ENCODE peak calls at places on chromosomes 3 and 15, in six cellular contexts. M is A549, U is gastrocnemius medialis, Q is stomach, Z is esophagus squamous epithelium, B is testis. E is an unnamed sample.

GRCh38 chr15:91898843-91899242 is 45.3 kb downstream of the SLCO3A1 start:
- DNase-seq in Z (no peak), Q (no peak), B (no peak), M (no peak), U (no peak), E (no peak)

GRCh38 chr3:158167737-158168469 is 58.0 kb downstream of the RSRC1 start:
- DNase-seq in Z (no peak), B (no peak), Q (no peak), M (peak; percentile 79), U (no peak), E (no peak)

GRCh38 chr3:184538600-184539431 is 22.8 kb upstream of the EPHB3 start:
- DNase-seq in U (no peak), M (no peak), B (no peak), Z (no peak), Q (no peak), E (no peak)

GRCh38 chr15:85100186-85100937 is 118.7 kb downstream of the PDE8A start:
- DNase-seq in M (no peak), U (no peak), Z (no peak), B (no peak), Q (no peak), E (no peak)

GRCh38 chr3:45597166-45597565 is 2.6 kb downstream of the LIMD1 start:
- DNase-seq in M (no peak), Z (no peak), Q (peak; percentile 48), U (no peak), B (no peak), E (no peak)

GRCh38 chr15:60798821-60799220 is 319.9 kb upstream of the ICE2 start:
- DNase-seq in B (no peak), U (no peak), Q (no peak), M (no peak), Z (no peak), E (peak; percentile 70)

GRCh38 chr3:30668051-30668609 is 61.7 kb downstream of the TGFBR2 start:
- DNase-seq in B (no peak), M (no peak), Z (no peak), Q (no peak), U (no peak), E (no peak)

GRCh38 chr15:80568298-80568697 is 126.8 kb upstream of the ABHD17C start:
- DNase-seq in M (no peak), U (no peak), B (no peak), Q (no peak), Z (no peak), E (no peak)

GRCh38 chr3:49566312-49566711 is 12.0 kb downstream of the BSN start:
- DNase-seq in M (peak; percentile 6), B (no peak), Z (no peak), U (no peak), Q (no peak), E (no peak)

GRCh38 chr15:37101634-37102314 is 1.4 kb upstream of the MEIS2 start:
- DNase-seq in B (peak; percentile 86), Z (no peak), M (peak; percentile 82), U (no peak), Q (peak; percentile 74), E (no peak)

DNA sequence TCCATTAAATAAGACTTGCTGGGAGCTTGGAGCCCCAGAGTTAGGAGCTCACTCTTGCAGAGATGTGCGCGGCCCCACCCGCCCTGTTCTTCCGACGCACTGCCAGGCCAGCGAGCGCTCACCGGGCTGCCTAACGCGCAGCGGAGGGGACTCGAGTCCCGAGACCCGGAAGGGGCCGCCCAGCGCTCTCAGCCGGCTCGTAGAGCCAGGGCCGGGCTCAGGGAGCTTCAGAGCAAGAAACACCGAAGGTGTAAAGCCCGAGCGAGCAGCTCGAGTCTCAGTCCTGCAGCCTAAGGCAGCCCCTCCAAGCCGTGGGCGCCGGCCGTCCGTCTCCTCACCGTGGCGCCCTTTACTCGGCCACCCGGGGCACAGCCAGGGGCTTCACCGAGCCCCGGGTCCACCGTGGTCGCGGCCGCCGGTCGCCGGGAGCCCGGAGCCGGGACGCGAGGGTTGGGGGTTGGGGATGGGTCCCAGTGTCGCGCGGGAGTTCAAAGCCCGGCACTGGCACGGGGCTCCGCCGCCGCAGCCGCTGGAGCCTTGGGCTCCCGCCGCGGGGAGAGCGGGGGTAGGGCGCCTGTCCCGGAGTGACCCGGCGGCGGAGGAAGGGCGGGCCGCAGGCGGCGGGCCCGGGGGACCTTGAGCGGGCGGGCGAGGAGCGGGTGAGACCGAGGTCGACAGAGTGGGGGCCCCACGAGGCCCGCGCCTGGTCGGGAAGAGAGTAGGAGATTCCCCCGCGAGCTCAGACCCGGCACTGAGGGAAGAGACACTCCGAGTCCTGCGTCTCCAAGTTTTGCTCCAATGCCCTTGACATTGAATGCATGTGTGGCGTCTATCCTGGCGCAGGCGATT is 26.9 kb upstream of the THRB start:
- DNase-seq in M (peak; percentile 28), B (peak; percentile 52), U (no peak), Q (peak; percentile 65), Z (no peak), E (no peak)
- TF ChIP-seq POLR2A in M (no peak), B (no peak), U (no peak), Q (no peak), Z (no peak), E (no peak)

GRCh38 chr3:138186803-138187295 is 252 bp upstream of the ARMC8 start:
- DNase-seq in Z (no peak), Q (peak; percentile 93), M (peak; percentile 81), U (peak; percentile 81), B (peak; percentile 94), E (no peak)
- H3K4me1 ChIP-seq in Z (no peaks in the 10 kb centered on the region), Q (peaks cover 29% of the 10 kb centered on the region), M (peaks cover 13% of the 10 kb centered on the region), U (peaks cover 38% of the 10 kb centered on the region), B (peaks cover 4% of the 10 kb centered on the region), E (peaks cover 27% of the 10 kb centered on the region)

GRCh38 chr3:10382892-10383849 is 62.3 kb upstream of the SEC13 start:
- DNase-seq in U (no peak), B (no peak), Q (no peak), M (no peak), Z (no peak), E (no peak)
- TF ChIP-seq CTCF in U (no peak), B (no peak), Q (no peak), M (no peak), Z (no peak), E (no peak)

DNA sequence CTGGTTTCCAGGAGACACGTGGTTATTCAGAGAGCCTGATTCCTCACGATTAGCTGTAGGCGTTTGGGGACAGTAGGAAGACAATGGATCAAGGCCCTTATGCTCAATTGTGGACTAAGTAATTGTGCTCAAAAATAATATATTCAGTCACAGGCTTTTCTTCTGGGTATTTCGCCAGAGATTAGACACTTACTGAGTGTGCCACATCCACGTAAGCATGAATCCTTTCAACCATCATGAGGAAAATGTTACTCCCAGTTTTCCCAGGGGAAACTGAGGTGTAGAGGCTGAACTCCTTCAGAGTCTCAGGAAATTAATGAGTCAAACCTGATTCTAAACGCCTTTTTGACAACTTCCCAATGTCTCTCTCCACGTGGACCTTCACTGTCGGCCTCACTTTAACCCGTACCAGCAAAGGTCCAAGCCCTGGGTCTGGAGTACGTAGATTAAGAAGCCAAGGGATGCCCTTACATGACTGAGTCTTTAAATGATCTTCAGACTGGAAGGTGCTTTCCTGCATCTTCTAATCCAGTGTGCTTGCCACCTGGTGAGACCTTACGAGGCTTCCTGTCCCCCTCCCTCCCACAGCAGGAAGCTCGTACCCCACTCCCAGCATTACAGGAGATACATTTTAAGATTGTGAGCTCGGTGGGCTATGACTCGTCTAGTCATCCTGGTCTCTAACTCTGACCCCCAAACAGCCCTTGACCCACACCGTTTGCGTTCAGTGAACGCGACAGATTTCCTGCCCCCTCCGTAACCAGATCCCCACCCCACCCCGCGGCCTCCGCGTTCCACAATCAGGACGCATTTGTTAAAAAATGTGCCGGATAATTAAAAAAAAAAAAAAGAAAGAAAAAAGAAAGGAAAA is 1.7 kb downstream of the PKM start:
- DNase-seq in B (no peak), Q (no peak), M (no peak), U (no peak), Z (no peak), E (no peak)
- TF ChIP-seq POLR2A in B (no peak), Q (no peak), M (no peak), U (no peak), Z (no peak), E (no peak)

DNA sequence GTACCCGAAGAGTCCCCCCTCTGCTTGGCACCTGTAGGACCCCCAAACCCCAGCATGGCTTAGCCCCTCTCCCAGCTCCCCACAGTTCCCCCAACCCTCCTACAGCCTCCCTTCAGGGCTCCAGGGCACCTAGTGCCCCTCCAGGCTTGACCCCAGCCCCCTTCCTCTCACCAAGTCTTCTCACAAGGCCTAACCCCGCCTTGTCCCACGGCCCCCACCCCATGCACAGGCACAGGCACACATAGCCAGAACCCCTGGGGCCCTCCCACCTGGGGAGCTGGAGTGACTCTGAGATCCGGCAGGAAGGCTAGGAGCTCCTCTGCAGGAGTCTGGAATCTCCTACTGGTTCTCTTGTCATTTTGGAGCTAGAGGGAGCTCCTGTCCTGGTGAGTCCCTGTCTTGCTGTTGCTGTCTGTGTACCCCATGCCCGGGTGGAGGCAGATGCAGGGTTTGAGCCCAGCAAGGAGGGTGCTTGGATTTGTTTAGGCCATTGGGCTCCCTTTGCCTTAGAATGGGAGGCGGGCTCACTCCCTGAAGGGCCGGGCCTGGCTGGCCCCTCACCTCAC is 39.6 kb downstream of the KLF13 start:
- DNase-seq in Q (no peak), M (no peak), B (peak; percentile 51), Z (no peak), U (peak; percentile 64), E (no peak)
- H3K4me1 ChIP-seq in Q (peaks cover 68% of the 10 kb centered on the region), M (peaks cover 12% of the 10 kb centered on the region), B (peaks cover 73% of the 10 kb centered on the region), Z (peaks cover 53% of the 10 kb centered on the region), U (peaks cover 94% of the 10 kb centered on the region), E (peaks cover 97% of the 10 kb centered on the region)

DNA sequence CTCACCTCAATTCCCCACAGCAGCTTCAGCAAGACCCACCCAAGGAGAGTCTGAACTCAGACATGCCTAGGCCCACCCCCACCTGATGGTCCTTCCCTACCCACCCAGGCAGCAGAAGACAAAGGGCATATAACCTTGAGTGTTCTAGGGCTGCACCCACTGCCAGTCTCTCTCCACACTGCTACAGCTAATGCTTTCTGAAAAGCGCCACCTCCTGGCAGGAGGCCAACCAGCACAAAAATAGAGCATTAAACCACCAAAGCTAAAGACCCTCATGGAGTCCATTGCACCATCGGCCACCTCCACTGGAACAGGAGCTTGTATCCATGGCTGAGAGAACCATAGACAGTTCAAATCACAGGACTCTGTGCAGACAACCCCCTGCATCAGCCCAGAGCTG is 11.3 kb upstream of the RPL39L start:
- DNase-seq in U (no peak), Q (peak; percentile 48), M (no peak), B (peak; percentile 42), Z (no peak), E (no peak)
- TF ChIP-seq CTCF in U (no peak), Q (no peak), M (no peak), B (no peak), Z (no peak), E (no peak)

GRCh38 chr3:71064976-71065763 is 518.4 kb downstream of the FOXP1 start:
- DNase-seq in Z (no peak), B (peak; percentile 65), Q (peak; percentile 68), U (peak; percentile 35), M (peak; percentile 37), E (no peak)
- TF ChIP-seq POLR2A in Z (no peak), B (no peak), Q (no peak), U (peak; percentile 44), M (no peak), E (no peak)

E was measured in vagina.